ENCODE peak calls at places on chromosomes 13 and 19, in eight cellular contexts. F is activated CD8-positive, alpha-beta T cell treated with anti-CD3 and anti-CD28 coated beads for 36 hours; U is breast epithelium; N is T-helper 1 cell; Z is BJ; R is SJSA1; M is stimulated activated naive CD8-positive, alpha-beta T cell treated with anti-CD3 and anti-CD28 coated beads, Interleukin-15, Interleukin-2, amounts not matched to agents 100 U/mL and 50 U/mL, for 24 hours; G is AG04450. C is an unnamed sample.

GRCh38 chr13:76991432-76991795 is 467 bp upstream of the CLN5 start:
- DNase-seq in R (no peak), G (no peak), N (peak), F (peak), M (peak), U (peak), Z (no peak), C (no peak)

GRCh38 chr13:92547256-92547655 is 679.4 kb upstream of the GPC6 start:
- DNase-seq in F (no peak), Z (no peak), R (no peak), N (no peak), G (peak), U (no peak), M (no peak), C (no peak)

GRCh38 chr19:16671652-16672274 is 10.8 kb downstream of the TMEM38A start:
- DNase-seq in Z (no peak), U (no peak), M (no peak), N (no peak), R (no peak), F (no peak), G (no peak), C (no peak)

GRCh38 chr19:56671613-56671994 is at the start of gene ZNF835:
- DNase-seq in Z (no peak), G (no peak), R (no peak), N (peak), M (peak), U (peak), F (peak), C (peak)

GRCh38 chr13:78657699-78658629 is 991 bp downstream of the OBI1 start:
- DNase-seq in N (peak), U (no peak), R (peak), F (no peak), Z (no peak), M (no peak), G (no peak), C (peak)

GRCh38 chr19:5222178-5222577 is 118.4 kb downstream of the PTPRS start:
- DNase-seq in U (no peak), G (no peak), R (no peak), Z (no peak), M (no peak), F (no peak), N (no peak), C (no peak)

GRCh38 chr19:7699422-7700127 is 2.4 kb downstream of the FCER2 start:
- DNase-seq in F (peak), M (peak), R (no peak), U (no peak), G (no peak), Z (no peak), N (peak), C (no peak)

GRCh38 chr13:106919638-106920037 is 351.7 kb upstream of the ARGLU1 start:
- DNase-seq in U (no peak), N (no peak), R (peak), G (no peak), Z (no peak), M (no peak), F (no peak), C (no peak)

GRCh38 chr13:99896712-99897440 is 74.7 kb downstream of the ZIC5 start:
- DNase-seq in U (no peak), M (no peak), Z (no peak), F (no peak), N (no peak), G (no peak), R (no peak), C (no peak)

GRCh38 chr13:113992276-113993005 is 18.6 kb upstream of the C13orf46 start:
- DNase-seq in U (no peak), M (no peak), N (no peak), R (no peak), F (no peak), G (no peak), Z (no peak), C (no peak)

GRCh38 chr19:58037927-58038687 is 4.3 kb downstream of the ZSCAN1 start:
- DNase-seq in U (no peak), N (no peak), R (no peak), M (no peak), G (no peak), Z (no peak), F (no peak), C (no peak)

GRCh38 chr13:107600986-107601385 is 614.4 kb downstream of the LIG4 start:
- DNase-seq in G (no peak), U (no peak), Z (no peak), M (no peak), N (no peak), F (no peak), R (no peak), C (no peak)

GRCh38 chr19:14826006-14826405 is 9.0 kb downstream of the OR7A5 start:
- DNase-seq in Z (no peak), G (no peak), N (no peak), F (no peak), U (no peak), R (no peak), M (no peak), C (no peak)

GRCh38 chr13:112790735-112791641 is 101.2 kb downstream of the ATP11A start:
- DNase-seq in Z (no peak), F (no peak), G (no peak), U (no peak), N (no peak), R (no peak), M (no peak), C (no peak)

GRCh38 chr13:35818577-35819165 is 312.5 kb downstream of the DCLK1 start:
- DNase-seq in N (no peak), F (no peak), R (peak), M (no peak), U (no peak), G (no peak), Z (no peak), C (peak)

GRCh38 chr19:40365613-40366401 is 17.3 kb downstream of the PLD3 start:
- DNase-seq in R (peak), N (peak), M (peak), G (peak), U (peak), Z (no peak), F (peak), C (peak)